ENCODE peak calls at places on chromosomes 7 and 10, in seven cellular contexts. G, X, A, H, K, L and E are unnamed samples.

GRCh38 chr10:119762805-119763798 is 37.3 kb downstream of the INPP5F start:
- DNase-seq in K (no peak), H (peak; percentile 70), L (no peak), A (no peak), X (no peak), G (no peak), E (peak; percentile 6)

GRCh38 chr7:78529392-78529791 is 730.8 kb downstream of the PHTF2 start:
- DNase-seq in L (no peak), X (no peak), K (no peak), A (no peak), G (no peak), H (peak; percentile 43), E (no peak)

GRCh38 chr7:52940511-52940910 is 94.9 kb upstream of the POM121L12 start:
- DNase-seq in X (no peak), L (no peak), A (no peak), G (no peak), H (no peak), K (no peak), E (no peak)

GRCh38 chr7:2116086-2116810 is 116.5 kb downstream of the MAD1L1 start:
- DNase-seq in X (no peak), L (no peak), A (no peak), K (no peak), H (peak; percentile 74), G (no peak), E (no peak)

GRCh38 chr7:157549612-157550299 is 213.0 kb downstream of the DNAJB6 start:
- DNase-seq in G (no peak), A (no peak), K (no peak), H (no peak), X (no peak), L (no peak), E (no peak)

GRCh38 chr10:45424668-45425404 is 50.8 kb downstream of the ALOX5 start:
- DNase-seq in X (no peak), H (no peak), G (no peak), A (no peak), K (no peak), L (no peak), E (no peak)

GRCh38 chr7:772861-773621 is 46.0 kb upstream of the PRKAR1B start:
- DNase-seq in G (no peak), H (no peak), L (no peak), X (no peak), A (no peak), K (no peak), E (no peak)

GRCh38 chr7:152459724-152460251 is 24.0 kb upstream of the KMT2C start:
- DNase-seq in X (no peak), G (no peak), L (no peak), A (peak; percentile 82), H (peak; percentile 40), K (peak; percentile 30), E (peak; percentile 64)

GRCh38 chr7:32250494-32251260 is 180.5 kb upstream of the PDE1C start:
- DNase-seq in G (no peak), X (no peak), L (no peak), H (no peak), A (no peak), K (no peak), E (no peak)

GRCh38 chr7:79272066-79272669 is 181.3 kb downstream of the MAGI2 start:
- DNase-seq in H (peak; percentile 70), X (no peak), K (peak; percentile 55), A (peak; percentile 30), G (peak; percentile 8), L (no peak), E (no peak)

GRCh38 chr10:58625070-58625469 is 112.4 kb downstream of the BICC1 start:
- DNase-seq in A (no peak), K (no peak), H (peak; percentile 93), L (no peak), G (no peak), X (no peak), E (no peak)

GRCh38 chr7:31747553-31747952 is 60.5 kb downstream of the PPP1R17 start:
- DNase-seq in G (no peak), X (no peak), H (no peak), A (no peak), L (no peak), K (no peak), E (no peak)

GRCh38 chr10:31390804-31391203 is 71.8 kb downstream of the ZEB1 start:
- DNase-seq in K (no peak), H (no peak), X (no peak), A (no peak), L (no peak), G (no peak), E (no peak)

GRCh38 chr7:135905355-135905754 is 71.8 kb downstream of the MTPN start:
- DNase-seq in H (no peak), L (no peak), K (no peak), X (no peak), A (no peak), G (no peak), E (no peak)

GRCh38 chr7:135900186-135900585 is 77.0 kb downstream of the MTPN start:
- DNase-seq in X (no peak), G (no peak), L (no peak), K (peak; percentile 3), H (no peak), A (no peak), E (no peak)

GRCh38 chr7:135901585-135902540 is 75.3 kb downstream of the MTPN start:
- DNase-seq in X (no peak), G (no peak), K (no peak), L (no peak), A (no peak), H (no peak), E (no peak)

GRCh38 chr7:135904282-135904681 is 72.9 kb downstream of the MTPN start:
- DNase-seq in L (no peak), A (no peak), X (no peak), K (no peak), H (no peak), G (no peak), E (peak; percentile 57)

DNA sequence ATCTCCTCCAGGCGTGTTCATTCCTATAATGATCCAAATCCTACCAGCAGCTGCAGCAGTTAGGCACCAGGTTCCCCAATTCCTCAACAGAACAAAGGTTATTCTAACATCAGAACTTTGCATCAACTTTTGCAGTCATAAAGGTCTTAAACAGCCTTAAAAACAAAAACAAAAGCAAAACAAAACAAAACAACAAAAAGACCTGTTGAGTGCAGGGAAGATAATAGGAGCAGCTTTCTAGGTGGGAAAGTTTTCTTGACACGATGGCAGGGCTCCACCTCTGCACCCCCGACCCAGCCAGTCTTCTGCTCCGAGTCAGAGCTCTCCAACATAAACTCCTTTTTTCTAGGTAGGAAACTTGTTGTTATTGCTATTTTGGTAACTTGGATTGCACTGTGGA is 77.7 kb downstream of the MTPN start:
- DNase-seq in H (no peak), L (no peak), K (no peak), A (no peak), X (no peak), G (no peak), E (no peak)
- H2BK120ac ChIP-seq in H (no peak overlapping the region), L (no peak overlapping the region), K (no peak overlapping the region), A (no peak overlapping the region), X (no peak overlapping the region), G (no peak overlapping the region), E (no peak overlapping the region)

DNA sequence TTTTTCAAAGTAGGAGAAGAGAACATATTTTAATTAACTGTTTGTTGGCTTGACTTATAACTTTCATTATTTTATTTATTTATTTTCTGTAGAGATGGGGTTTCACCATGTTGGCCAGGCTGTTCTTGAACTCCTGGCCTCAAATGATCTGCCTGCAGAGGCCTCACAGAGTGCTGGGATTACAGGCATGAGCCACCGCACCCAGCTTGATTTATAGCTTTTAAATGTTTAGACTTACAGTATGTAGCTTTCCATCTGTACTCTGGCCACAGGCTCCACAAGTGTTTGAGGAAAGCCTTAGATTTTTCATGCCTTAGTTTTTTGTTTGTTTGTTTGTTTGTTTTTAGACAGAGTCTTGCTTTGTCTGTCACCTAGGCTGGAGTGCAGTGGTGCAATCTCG is 72.7 kb upstream of the IFRD1 start:
- DNase-seq in L (no peak), K (peak; percentile 12), H (no peak), X (no peak), G (no peak), A (no peak), E (no peak)
- H2BK5ac ChIP-seq in L (no peak overlapping the region), K (no peak overlapping the region), H (no peak overlapping the region), X (no peak overlapping the region), G (no peak overlapping the region), A (no peak overlapping the region), E (no peak overlapping the region)

GRCh38 chr7:77284633-77285032 is 85.0 kb upstream of the FGL2 start:
- DNase-seq in H (no peak), A (no peak), L (no peak), X (no peak), K (no peak), G (no peak), E (peak; percentile 82)

GRCh38 chr7:77288676-77289320 is 89.2 kb upstream of the FGL2 start:
- DNase-seq in X (no peak), L (no peak), G (no peak), H (peak; percentile 41), A (no peak), K (peak; percentile 19), E (no peak)

GRCh38 chr7:77282897-77283296 is 83.3 kb upstream of the FGL2 start:
- DNase-seq in L (no peak), K (peak; percentile 13), H (no peak), X (no peak), G (no peak), A (no peak), E (peak; percentile 62)

GRCh38 chr7:77281780-77282478 is 82.3 kb upstream of the FGL2 start:
- DNase-seq in A (peak; percentile 4), G (no peak), X (no peak), L (no peak), K (peak; percentile 39), H (no peak), E (no peak)

DNA sequence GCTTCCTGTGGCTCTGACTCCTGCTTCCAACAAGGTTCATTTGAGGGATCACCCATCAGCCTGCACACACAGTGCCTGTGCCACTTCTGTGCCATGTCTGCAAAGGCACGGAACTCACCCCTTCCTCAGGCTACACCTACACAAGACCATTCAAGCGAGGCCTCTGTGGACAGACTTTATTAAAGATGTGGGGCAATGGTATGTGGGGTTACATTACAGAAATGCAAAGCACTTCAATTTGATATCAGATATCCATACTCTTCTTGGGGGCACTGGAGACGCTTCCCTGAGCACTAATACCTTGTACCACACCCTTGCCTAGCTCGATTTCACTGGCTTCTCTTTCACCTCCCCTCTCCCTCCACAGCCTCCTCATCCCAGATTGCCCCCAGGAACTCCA is 84.4 kb upstream of the FGL2 start:
- DNase-seq in L (no peak), X (no peak), H (no peak), A (no peak), K (no peak), G (no peak), E (no peak)
- H2BK120ac ChIP-seq in L (no peak overlapping the region), X (no peak overlapping the region), H (no peak overlapping the region), A (no peak overlapping the region), K (no peak overlapping the region), G (no peak overlapping the region), E (no peak overlapping the region)

DNA sequence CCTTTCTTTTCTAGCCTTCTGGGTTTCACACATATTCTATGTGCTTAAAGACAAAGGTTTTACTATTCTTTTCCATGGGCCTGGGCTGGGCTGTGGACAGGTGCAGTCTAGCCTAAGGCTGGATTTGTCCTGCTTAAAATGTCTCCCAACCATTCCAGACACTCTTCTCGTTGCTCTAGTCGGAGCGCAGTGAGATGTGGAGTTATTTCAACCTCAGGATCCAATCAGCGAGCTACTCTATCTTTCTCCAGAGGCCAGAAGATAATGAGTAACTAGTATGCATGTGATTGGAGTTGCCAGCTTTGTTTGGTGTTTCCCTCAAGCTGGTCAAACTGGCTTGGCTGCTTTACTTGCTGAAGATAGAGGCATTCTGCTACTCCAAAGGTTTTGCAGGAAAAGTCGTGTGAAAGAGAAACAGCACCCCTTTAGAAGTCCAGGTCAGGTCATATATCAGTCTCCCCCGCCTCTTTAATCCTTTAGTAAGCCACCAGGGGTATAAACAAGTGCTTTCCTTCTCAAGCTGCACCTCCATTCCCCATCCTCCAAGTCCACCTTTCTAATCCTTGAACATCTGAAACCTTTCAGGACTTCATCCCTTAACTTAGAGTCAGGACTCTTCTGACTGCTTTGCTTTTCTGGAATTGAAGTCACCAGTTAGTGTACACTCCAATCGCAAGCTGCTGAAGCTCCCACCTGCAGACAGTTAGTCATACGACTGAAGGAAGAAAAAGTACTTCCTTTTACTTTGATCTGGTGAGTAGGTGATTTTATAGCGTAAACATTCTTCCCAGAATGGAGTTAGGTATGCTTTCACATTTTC is 78.8 kb downstream of the DNMBP start:
- DNase-seq in X (no peak), G (no peak), K (peak; percentile 46), A (peak; percentile 86), H (peak; percentile 44), L (peak; percentile 55), E (peak; percentile 98)
- H2BK5ac ChIP-seq in X (peak overlapping the region; percentile 19), G (no peak overlapping the region), K (peak overlapping the region; percentile 36), A (no peak overlapping the region), H (no peak overlapping the region), L (no peak overlapping the region), E (peak overlapping the region; percentile 51)